ENCODE peak calls at places on chromosomes 5 and 9, in nine cellular contexts. H, N, B, S, C, F, I, U and E are unnamed samples. For H3K4me1, the result is how much of the 10 kb centered on the place peaks cover.

GRCh38 chr9:73780916-73781315 is 629.3 kb downstream of the ANXA1 start:
- DNase-seq in H (no peak), N (peak), B (peak), S (no peak), C (no peak), F (no peak), I (no peak), U (no peak), E (no peak)

GRCh38 chr5:178674334-178674733 is 47.5 kb upstream of the CLK4 start:
- DNase-seq in H (no peak), N (no peak), B (no peak), S (no peak), C (no peak), F (no peak), I (no peak), U (no peak), E (no peak)

GRCh38 chr9:7154650-7155049 is 396.9 kb downstream of the KDM4C start:
- DNase-seq in H (no peak), N (no peak), B (no peak), S (no peak), C (no peak), F (no peak), I (no peak), U (no peak), E (no peak)

GRCh38 chr9:130664191-130665028 is at the start of gene PRDM12:
- DNase-seq in H (no peak), N (no peak), B (peak), S (no peak), C (no peak), F (no peak), I (no peak), U (no peak), E (no peak)

GRCh38 chr5:160134332-160134731 is 15.1 kb upstream of the PWWP2A start:
- DNase-seq in H (no peak), N (no peak), B (no peak), S (no peak), C (no peak), F (no peak), I (no peak), U (no peak), E (no peak)

GRCh38 chr5:84163671-84164070 is 221.0 kb downstream of the EDIL3 start:
- DNase-seq in H (no peak), N (no peak), B (no peak), S (no peak), C (no peak), F (no peak), I (no peak), U (no peak), E (no peak)

GRCh38 chr5:180463216-180463900 is 30.8 kb upstream of the CNOT6 start:
- DNase-seq in H (no peak), N (no peak), B (no peak), S (no peak), C (no peak), F (no peak), I (no peak), U (no peak), E (no peak)

GRCh38 chr9:137650259-137650658 is 31.5 kb downstream of the EHMT1 start:
- DNase-seq in H (no peak), N (no peak), B (no peak), S (no peak), C (no peak), F (no peak), I (no peak), U (no peak), E (no peak)

GRCh38 chr9:26768196-26768595 is 124.4 kb downstream of the CAAP1 start:
- DNase-seq in H (no peak), N (no peak), B (no peak), S (no peak), C (no peak), F (no peak), I (no peak), U (no peak), E (no peak)

GRCh38 chr5:132070460-132071337 is 2.9 kb upstream of the CSF2 start:
- DNase-seq in H (no peak), N (no peak), B (no peak), S (no peak), C (peak), F (no peak), I (no peak), U (no peak), E (peak)

GRCh38 chr5:178895615-178896571 is at the start of gene ZFP2:
- DNase-seq in H (peak), N (no peak), B (peak), S (peak), C (peak), F (no peak), I (peak), U (no peak), E (peak)

GRCh38 chr5:134082264-134082992 is 32.1 kb upstream of the TCF7 start:
- DNase-seq in H (no peak), N (no peak), B (no peak), S (no peak), C (no peak), F (no peak), I (no peak), U (no peak), E (no peak)

GRCh38 chr5:180071418-180072255 is at the start of gene RNF130:
- DNase-seq in H (peak), N (peak), B (peak), S (peak), C (peak), F (peak), I (peak), U (peak), E (peak)

GRCh38 chr9:107274953-107275422 is 8.1 kb upstream of the RAD23B start:
- DNase-seq in H (no peak), N (peak), B (peak), S (no peak), C (no peak), F (no peak), I (no peak), U (no peak), E (peak)

GRCh38 chr9:135287627-135288026 is 192.0 kb upstream of the PPP1R26 start:
- DNase-seq in H (no peak), N (no peak), B (no peak), S (no peak), C (peak), F (no peak), I (no peak), U (no peak), E (no peak)

DNA sequence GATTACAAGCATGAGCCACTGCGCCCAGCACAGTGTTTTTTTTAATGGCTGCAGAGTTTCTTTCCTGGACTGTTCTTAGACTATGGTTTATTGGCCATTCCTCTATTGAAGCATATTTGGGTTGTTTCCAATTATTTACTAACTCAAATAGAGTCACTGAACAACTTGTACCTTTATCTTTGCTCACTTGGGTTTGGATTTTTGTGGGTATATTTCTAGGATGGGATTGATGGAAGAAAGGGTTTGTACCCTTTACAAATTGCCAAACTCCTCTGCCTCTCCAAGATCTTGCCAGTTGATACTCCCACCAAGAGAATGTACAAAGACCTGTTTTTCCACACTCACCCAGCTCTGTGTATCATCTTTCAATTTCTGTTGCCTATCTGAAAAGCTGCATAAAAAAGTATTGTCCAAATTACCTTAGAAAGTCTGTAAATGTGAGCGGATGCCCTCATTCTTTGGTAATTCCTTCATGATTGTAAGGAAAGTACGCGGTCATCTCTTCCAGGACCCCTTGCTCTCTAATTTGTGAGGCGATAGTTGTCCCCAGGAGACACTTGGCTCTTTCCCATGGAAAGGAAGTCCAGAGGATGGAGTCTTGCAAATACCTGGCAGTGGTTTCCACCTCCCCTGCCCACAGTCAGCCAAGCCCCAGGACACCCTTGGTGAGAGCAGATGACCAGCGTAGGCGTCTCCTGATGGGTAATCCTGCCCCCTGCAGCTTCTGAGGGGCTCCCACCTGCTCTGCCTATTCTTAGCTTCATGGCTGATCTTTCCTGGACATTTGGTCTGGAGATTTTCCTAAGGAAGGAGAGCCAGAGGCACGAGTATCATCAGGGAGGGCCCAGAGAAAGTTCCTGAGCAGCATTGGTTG is 33.0 kb downstream of the ARHGEF37 start:
- DNase-seq in H (no peak), N (peak), B (no peak), S (no peak), C (no peak), F (no peak), I (no peak), U (no peak), E (no peak)
- H3K4me1 ChIP-seq in H (under half), N (under half), B (under half), S (under half), C (under half), F (under half), I (under half), U (under half), E (under half)

GRCh38 chr9:93191354-93191660 is 7.4 kb downstream of the WNK2 start:
- DNase-seq in H (no peak), N (no peak), B (no peak), S (no peak), C (no peak), F (no peak), I (peak), U (no peak), E (no peak)
- H3K4me1 ChIP-seq in H (under half), N (under half), B (under half), S (under half), C (under half), F (under half), I (under half), U (under half), E (under half)

GRCh38 chr9:805151-805550 is 36.3 kb upstream of the DMRT1 start:
- DNase-seq in H (no peak), N (peak), B (no peak), S (no peak), C (no peak), F (no peak), I (no peak), U (no peak), E (no peak)
- H3K4me1 ChIP-seq in H (under half), N (under half), B (under half), S (under half), C (under half), F (under half), I (under half), U (under half), E (under half)

GRCh38 chr9:34124923-34125322 is 1.6 kb downstream of the DCAF12 start:
- DNase-seq in H (peak), N (no peak), B (no peak), S (no peak), C (no peak), F (no peak), I (no peak), U (no peak), E (no peak)

GRCh38 chr9:34125681-34126206 is 754 bp downstream of the DCAF12 start:
- DNase-seq in H (peak), N (no peak), B (peak), S (peak), C (no peak), F (no peak), I (no peak), U (peak), E (no peak)

GRCh38 chr9:34121996-34122395 is 4.5 kb downstream of the DCAF12 start:
- DNase-seq in H (no peak), N (no peak), B (no peak), S (no peak), C (no peak), F (no peak), I (no peak), U (no peak), E (no peak)

GRCh38 chr9:34123682-34124081 is 2.8 kb downstream of the DCAF12 start:
- DNase-seq in H (peak), N (no peak), B (no peak), S (no peak), C (no peak), F (no peak), I (no peak), U (no peak), E (no peak)

DNA sequence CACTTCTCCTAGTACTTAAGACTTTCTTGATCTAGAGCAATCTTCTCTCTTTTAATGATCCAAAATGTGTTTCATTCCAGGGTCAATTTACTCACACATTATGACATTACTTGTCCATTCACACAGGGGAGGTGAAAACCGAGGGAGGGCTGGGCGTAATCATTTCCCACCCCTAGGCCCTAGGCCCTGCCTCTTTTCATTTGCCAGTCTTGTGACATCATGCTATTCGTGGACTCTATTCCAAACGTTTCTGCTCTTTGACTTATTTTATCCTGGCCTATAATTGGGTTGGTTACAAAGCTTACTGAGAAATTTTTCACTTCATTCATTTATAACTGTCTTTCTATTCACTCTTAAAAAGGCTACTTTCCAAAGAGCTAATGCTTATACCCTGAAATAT is 2.4 kb downstream of the DCAF12 start:
- DNase-seq in H (no peak), N (no peak), B (no peak), S (no peak), C (no peak), F (no peak), I (no peak), U (no peak), E (no peak)
- H3K4me1 ChIP-seq in H (under half), N (under half), B (under half), S (under half), C (under half), F (under half), I (under half), U (under half), E (under half)

GRCh38 chr5:150286820-150287219 is 2.8 kb downstream of the CAMK2A start:
- DNase-seq in H (peak), N (peak), B (peak), S (peak), C (peak), F (no peak), I (peak), U (no peak), E (no peak)

GRCh38 chr5:150285114-150285513 is 4.5 kb downstream of the CAMK2A start:
- DNase-seq in H (no peak), N (no peak), B (no peak), S (no peak), C (peak), F (no peak), I (no peak), U (no peak), E (no peak)

GRCh38 chr5:150281987-150282386 is 7.6 kb downstream of the CAMK2A start:
- DNase-seq in H (no peak), N (peak), B (no peak), S (no peak), C (peak), F (no peak), I (peak), U (no peak), E (no peak)

GRCh38 chr5:150284311-150284710 is 5.3 kb downstream of the CAMK2A start:
- DNase-seq in H (no peak), N (peak), B (no peak), S (no peak), C (peak), F (no peak), I (peak), U (no peak), E (no peak)

DNA sequence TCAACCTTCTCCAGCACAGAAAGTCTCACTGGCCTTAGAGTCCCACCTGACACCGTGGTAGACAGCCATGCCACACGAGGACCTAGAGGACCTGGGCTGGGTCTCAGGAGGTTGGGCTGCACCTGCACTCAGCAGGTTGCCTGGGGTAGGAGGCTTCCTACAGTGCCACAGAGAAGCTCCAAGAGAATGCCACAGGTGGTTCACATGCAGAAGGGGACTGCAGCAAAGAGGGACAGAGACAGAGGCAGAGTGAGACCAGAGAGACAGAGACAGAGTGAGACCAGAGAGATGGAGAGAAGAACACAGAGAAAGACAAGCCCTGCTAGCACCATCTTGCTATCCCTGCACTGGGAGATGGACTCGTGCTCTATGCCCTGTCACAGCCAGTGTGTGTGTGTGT is 5.7 kb downstream of the CAMK2A start:
- DNase-seq in H (no peak), N (no peak), B (no peak), S (no peak), C (peak), F (no peak), I (no peak), U (no peak), E (no peak)
- H3K4me1 ChIP-seq in H (under half), N (under half), B (under half), S (under half), C (under half), F (under half), I (under half), U (under half), E (under half)

DNA sequence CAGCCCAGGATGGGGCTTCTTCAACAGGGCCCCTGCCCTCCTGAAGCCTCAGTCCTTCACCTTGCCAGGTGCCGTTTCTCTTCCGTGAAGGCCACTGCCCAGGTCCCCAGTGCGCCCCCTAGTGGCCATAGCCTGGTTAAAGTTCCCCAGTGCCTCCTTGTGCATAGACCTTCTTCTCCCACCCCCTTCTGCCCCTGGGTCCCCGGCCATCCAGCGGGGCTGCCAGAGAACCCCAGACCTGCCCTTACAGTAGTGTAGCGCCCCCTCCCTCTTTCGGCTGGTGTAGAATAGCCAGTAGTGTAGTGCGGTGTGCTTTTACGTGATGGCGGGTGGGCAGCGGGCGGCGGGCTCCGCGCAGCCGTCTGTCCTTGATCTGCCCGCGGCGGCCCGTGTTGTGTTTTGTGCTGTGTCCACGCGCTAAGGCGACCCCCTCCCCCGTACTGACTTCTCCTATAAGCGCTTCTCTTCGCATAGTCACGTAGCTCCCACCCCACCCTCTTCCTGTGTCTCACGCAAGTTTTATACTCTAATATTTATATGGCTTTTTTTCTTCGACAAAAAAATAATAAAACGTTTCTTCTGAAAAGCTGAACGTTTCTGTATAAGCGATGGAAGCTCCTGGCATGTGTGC is 23.6 kb downstream of the PCDHGC5 start:
- DNase-seq in H (peak), N (no peak), B (peak), S (peak), C (peak), F (peak), I (peak), U (no peak), E (peak)
- H3K4me1 ChIP-seq in H (under half), N (under half), B (under half), S (under half), C (under half), F (under half), I (under half), U (under half), E (half or more)

GRCh38 chr9:127835930-127836586 is 18.4 kb downstream of the ENG start:
- DNase-seq in H (no peak), N (no peak), B (no peak), S (peak), C (no peak), F (no peak), I (peak), U (no peak), E (peak)
- H3K4me1 ChIP-seq in H (under half), N (under half), B (under half), S (under half), C (under half), F (under half), I (under half), U (under half), E (under half)

DNA sequence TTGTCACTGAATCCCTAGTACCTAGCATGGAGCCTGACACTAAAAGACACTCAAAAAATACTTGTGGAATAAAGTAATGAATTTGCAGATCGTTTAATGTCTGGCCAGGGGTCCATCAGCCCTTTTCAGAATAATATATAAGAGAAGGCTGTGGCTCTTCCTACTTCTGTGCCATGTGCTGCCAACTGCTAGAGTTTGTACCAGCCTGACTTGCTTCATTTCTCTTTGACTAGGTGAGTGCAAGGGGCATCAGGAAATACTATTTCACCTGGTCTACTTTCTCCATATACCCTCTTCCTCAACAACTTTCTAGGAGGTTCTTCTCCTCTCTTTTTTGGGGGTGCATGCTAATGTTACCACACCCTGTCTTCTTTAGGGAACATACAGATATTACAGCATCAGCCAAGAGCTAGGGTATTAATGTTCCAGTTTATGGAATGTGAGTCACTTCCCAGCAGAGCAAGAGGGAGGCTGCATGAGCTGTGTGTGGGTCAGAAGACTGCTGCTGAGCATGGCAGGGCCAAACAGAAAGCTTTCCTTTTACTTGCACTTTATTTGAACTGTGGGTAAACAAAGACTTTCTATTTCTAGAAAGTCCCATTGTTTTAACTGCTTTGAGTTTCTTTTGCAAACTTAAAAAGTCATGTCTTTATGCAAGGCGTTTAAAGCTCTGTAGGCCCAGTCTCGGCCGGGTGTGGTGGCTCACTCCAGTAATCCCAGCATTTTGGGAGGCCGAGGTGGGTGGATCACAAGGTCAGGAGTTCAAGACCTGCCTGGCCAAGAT is 158.9 kb downstream of the ADAMTSL1 start:
- DNase-seq in H (no peak), N (no peak), B (peak), S (no peak), C (no peak), F (no peak), I (no peak), U (no peak), E (peak)
- H3K4me1 ChIP-seq in H (under half), N (under half), B (under half), S (under half), C (under half), F (under half), I (under half), U (under half), E (under half)